ENCODE peak calls at places on chromosomes 16 and 17, in seven cellular contexts. E, Y, P, X, U, A and S are unnamed samples.

GRCh38 chr17:8681175-8681949 is 50.8 kb upstream of the MYH10 start:
- DNase-seq in E (peak), Y (no peak), P (peak), X (no peak), U (no peak), A (no peak), S (peak)

GRCh38 chr17:78342438-78343098 is 17.3 kb downstream of the SOCS3 start:
- DNase-seq in E (peak), Y (peak), P (peak), X (no peak), U (peak), A (no peak), S (no peak)

GRCh38 chr16:86740817-86741799 is 162.8 kb downstream of the FOXL1 start:
- DNase-seq in E (peak), Y (peak), P (peak), X (no peak), U (no peak), A (no peak), S (no peak)

GRCh38 chr16:1953734-1954133 is 755 bp downstream of the RPL3L start:
- DNase-seq in E (no peak), Y (no peak), P (no peak), X (no peak), U (no peak), A (no peak), S (no peak)

GRCh38 chr16:7408700-7409340 is 76.2 kb downstream of the RBFOX1 start:
- DNase-seq in E (no peak), Y (no peak), P (no peak), X (no peak), U (no peak), A (no peak), S (no peak)

GRCh38 chr16:24002619-24003018 is 166.8 kb downstream of the PRKCB start:
- DNase-seq in E (no peak), Y (no peak), P (no peak), X (no peak), U (no peak), A (no peak), S (no peak)

GRCh38 chr16:81170824-81171223 is 67.7 kb upstream of the BCO1 start:
- DNase-seq in E (no peak), Y (no peak), P (peak), X (no peak), U (no peak), A (no peak), S (no peak)

GRCh38 chr17:27469256-27469655 is 13.0 kb downstream of the KSR1 start:
- DNase-seq in E (no peak), Y (no peak), P (no peak), X (no peak), U (no peak), A (no peak), S (no peak)

GRCh38 chr16:69410285-69410990 is 14.0 kb upstream of the CYB5B start:
- DNase-seq in E (peak), Y (no peak), P (peak), X (no peak), U (no peak), A (no peak), S (no peak)

GRCh38 chr16:52912565-52913173 is 140.0 kb downstream of the CHD9NB start:
- DNase-seq in E (peak), Y (peak), P (peak), X (peak), U (no peak), A (peak), S (peak)

DNA sequence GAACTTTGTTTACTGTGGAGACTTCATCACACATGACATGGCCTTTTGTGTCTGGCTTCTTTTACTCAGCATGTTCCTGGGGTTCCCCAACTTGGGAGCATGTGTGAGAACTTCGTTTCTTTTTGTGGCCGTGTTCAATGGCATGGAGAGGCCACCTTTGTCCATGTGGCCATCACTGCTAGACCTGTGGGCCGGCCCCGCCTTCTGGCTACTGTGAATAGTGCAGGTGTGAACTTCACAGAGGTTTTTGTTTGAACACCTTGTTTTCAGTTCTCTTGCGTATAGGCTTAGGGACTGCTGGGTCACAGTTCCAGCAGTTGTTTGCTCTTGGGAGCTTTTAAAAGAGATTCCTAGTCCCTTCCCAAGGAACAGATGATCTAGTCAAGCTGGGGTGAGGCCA is 5.7 kb upstream of the SLC38A8 start:
- DNase-seq in E (no peak), Y (no peak), P (no peak), X (no peak), U (no peak), A (no peak), S (no peak)
- TF ChIP-seq CTCF in E (no peak), Y (no peak), P (peak), X (no peak), U (no peak), A (peak), S (no peak)

DNA sequence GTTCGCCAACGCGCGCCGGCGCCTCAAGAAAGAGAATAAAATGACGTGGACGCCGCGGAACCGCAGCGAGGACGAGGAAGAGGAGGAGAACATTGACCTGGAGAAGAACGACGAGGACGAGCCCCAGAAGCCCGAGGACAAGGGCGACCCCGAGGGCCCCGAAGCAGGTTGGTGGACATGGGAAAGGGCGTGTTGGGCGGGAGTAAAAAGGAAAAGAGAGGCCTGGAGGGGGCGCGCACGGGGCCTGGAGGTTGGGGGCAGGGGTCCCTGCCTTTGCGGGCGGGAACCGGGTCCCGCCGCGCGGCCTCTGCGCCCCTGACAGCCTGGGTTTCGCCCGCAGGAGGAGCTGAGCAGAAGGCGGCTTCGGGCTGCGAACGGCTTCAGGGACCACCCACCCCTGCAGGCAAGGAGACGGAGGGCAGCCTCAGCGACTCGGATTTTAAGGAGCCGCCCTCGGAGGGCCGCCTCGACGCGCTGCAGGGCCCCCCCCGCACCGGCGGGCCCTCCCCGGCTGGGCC is 2.1 kb downstream of the IRX5 start:
- DNase-seq in E (no peak), Y (no peak), P (no peak), X (no peak), U (peak), A (no peak), S (peak)
- TF ChIP-seq CTCF in E (no peak), Y (no peak), P (no peak), X (no peak), U (no peak), A (no peak), S (no peak)

DNA sequence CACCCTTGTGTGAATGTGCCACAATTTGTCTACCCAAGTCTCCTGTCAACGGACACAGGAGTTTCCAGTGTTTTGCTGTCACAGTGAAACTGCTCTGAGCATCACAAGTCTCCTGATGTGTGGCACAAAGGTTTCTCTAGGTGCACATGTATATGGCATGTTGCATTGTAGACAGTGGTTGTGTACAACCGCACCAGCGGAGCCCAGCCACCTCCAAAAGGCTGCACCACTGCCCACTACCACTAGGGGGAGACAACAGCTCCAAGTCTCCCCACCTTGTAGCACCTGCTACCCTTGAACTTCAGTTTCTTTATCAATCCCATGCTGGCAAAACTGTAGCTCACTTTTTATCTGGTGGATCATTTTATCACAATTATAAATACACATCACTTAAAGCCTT is 95.5 kb upstream of the ZNF469 start:
- DNase-seq in E (peak), Y (no peak), P (no peak), X (no peak), U (no peak), A (no peak), S (no peak)
- TF ChIP-seq CTCF in E (peak), Y (no peak), P (peak), X (peak), U (no peak), A (peak), S (no peak)

DNA sequence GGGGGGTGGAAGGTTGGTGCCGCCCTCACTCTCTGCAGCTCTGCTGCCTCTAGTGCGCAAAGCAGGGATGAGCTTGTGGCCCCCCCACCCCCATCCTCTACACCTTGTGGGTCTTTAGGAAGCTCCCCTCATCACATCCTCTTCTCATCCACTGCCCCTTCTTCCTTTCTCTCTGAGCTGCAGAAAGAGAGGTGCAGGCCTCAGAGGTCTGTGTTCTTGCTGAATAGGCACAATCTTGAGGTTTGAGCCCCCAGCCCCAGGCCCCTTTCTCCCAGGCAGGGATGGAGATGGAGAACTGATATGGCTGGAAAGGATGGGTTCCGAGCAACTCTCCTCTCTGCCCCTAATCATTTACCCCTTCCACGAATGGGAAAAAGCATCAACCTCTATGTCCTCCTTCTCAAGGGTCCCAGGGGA is 2.6 kb downstream of the CACNA1G start:
- DNase-seq in E (no peak), Y (no peak), P (no peak), X (no peak), U (no peak), A (no peak), S (no peak)
- TF ChIP-seq CTCF in E (no peak), Y (no peak), P (peak), X (no peak), U (no peak), A (no peak), S (no peak)

DNA sequence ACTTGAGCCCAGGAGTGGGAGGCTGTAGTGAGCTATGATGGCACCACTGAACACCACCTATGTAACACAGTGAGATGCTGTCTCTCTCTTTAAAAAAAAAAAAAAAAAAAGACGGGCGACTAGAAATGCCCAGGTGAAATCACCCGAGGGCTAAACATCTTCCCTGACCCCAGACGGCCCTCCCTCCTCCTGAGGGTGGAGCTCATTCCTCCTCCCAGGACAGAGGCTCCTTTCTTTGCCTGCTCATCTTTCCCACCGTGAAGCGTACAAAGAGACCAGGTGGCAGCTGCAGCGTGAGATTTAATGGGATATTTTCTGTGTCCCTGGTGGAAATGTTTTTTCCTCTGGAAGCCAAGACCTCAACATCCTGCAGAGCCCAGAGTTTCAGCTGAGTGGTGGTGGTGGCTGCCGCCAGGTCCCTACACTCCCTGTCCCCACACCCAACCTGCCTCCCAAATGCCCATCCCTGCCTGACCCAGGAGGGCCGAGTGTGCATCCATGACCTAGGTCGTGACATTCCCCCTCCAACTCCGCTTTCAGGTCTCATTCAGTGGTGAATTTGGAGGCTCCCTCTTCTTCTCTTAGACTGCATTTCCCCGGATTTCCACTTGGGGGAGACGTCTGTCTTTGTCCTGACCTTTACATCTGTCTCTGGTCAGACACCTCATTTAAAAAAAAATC is 14.4 kb upstream of the GPRC5B start:
- DNase-seq in E (peak), Y (peak), P (peak), X (peak), U (peak), A (peak), S (peak)
- TF ChIP-seq CTCF in E (peak), Y (peak), P (peak), X (peak), U (peak), A (peak), S (peak)

GRCh38 chr16:85525464-85526117 is 87.5 kb upstream of the GSE1 start:
- DNase-seq in E (no peak), Y (no peak), P (no peak), X (no peak), U (no peak), A (no peak), S (no peak)
- TF ChIP-seq CTCF in E (no peak), Y (no peak), P (no peak), X (no peak), U (no peak), A (no peak), S (no peak)